ENCODE peak calls at places on chromosomes 2 and 18, in eight cellular contexts. Z is CD4-positive, alpha-beta memory T cell; G is CD8-positive, alpha-beta T cell; P is astrocyte of the spinal cord; O is fibroblast of mammary gland; T is GM12878; E is effector memory CD4-positive, alpha-beta T cell; K is tibial artery. B is an unnamed sample.

GRCh38 chr2:155485141-155485842 is 786.8 kb downstream of the KCNJ3 start:
- DNase-seq in Z (no peak), G (no peak), P (no peak), O (no peak), T (no peak), E (no peak), K (no peak), B (no peak)

GRCh38 chr18:37861981-37862380 is 296.4 kb upstream of the CELF4 start:
- DNase-seq in Z (no peak), G (no peak), P (no peak), O (no peak), T (no peak), E (no peak), K (no peak), B (no peak)

GRCh38 chr2:119174216-119174992 is 15.9 kb upstream of the C1QL2 start:
- DNase-seq in Z (peak; percentile 23), G (peak; percentile 54), P (no peak), O (peak; percentile 39), T (no peak), E (peak; percentile 18), K (no peak), B (peak; percentile 39)

GRCh38 chr18:63025251-63025710 is 294.3 kb downstream of the BCL2 start:
- DNase-seq in Z (no peak), G (no peak), P (no peak), O (peak; percentile 10), T (no peak), E (no peak), K (no peak), B (peak; percentile 7)

GRCh38 chr2:86788172-86788571 is 2.5 kb downstream of the CD8A start:
- DNase-seq in Z (no peak), G (peak; percentile 35), P (no peak), O (no peak), T (no peak), E (no peak), K (no peak), B (no peak)

GRCh38 chr2:221245045-221245444 is 327.1 kb downstream of the EPHA4 start:
- DNase-seq in Z (no peak), G (no peak), P (no peak), O (no peak), T (no peak), E (no peak), K (no peak), B (no peak)

GRCh38 chr2:240368746-240369724 is 66.4 kb upstream of the GPC1 start:
- DNase-seq in Z (no peak), G (no peak), P (no peak), O (no peak), T (no peak), E (no peak), K (no peak), B (no peak)

GRCh38 chr18:30177056-30177455 is 865.5 kb downstream of the DSC3 start:
- DNase-seq in Z (no peak), G (no peak), P (peak; percentile 58), O (no peak), T (no peak), E (no peak), K (no peak), B (no peak)

GRCh38 chr2:96924775-96925747 is 55.2 kb upstream of the SEMA4C start:
- DNase-seq in Z (peak; percentile 23), G (peak; percentile 44), P (no peak), O (no peak), T (no peak), E (no peak), K (no peak), B (no peak)

GRCh38 chr18:28522250-28522649 is 345.3 kb upstream of the CDH2 start:
- DNase-seq in Z (no peak), G (no peak), P (no peak), O (no peak), T (no peak), E (no peak), K (no peak), B (no peak)

DNA sequence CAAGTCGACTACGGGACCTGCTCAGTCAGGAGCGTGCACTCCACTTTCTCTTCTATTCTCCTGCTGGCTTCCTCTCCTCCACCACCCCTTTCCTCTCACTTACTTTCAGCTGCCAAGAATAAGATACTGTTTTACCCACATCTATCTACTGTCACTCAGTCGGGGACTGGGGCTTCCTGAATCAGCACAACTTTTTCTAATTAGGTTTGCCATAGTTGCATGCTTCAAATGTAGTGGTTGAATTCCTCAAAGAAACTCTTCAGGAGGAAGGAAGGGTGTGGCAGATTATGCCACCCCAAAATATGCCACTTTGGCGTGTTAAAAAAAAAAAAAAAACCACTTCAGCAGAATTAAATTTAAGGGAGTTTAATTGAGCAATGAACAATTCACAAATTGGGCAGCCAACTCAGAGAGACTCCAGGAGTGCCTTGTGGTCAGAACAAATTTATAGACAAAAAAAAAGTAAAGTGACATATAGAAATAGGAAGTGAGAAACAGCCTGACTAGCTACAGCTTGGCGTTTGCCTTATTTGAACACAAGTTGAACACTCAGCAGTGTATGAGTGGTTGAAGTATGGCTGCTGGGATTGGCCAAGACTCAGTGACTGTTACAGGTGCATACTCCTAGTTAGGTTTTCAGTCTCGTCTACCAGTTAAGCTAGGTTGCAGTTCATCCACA is 32.5 kb upstream of the RMDN2 start:
- DNase-seq in Z (peak; percentile 40), G (no peak), P (no peak), O (no peak), T (peak; percentile 69), E (no peak), K (no peak), B (peak; percentile 67)
- H3K4me3 ChIP-seq in Z (no peak overlapping the region), G (no peak overlapping the region), P (no peak overlapping the region), O (no peak overlapping the region), T (peak overlapping the region; percentile 22), E (no peak overlapping the region), K (no peak overlapping the region), B (no peak overlapping the region)

GRCh38 chr18:77063256-77063655 is 69.3 kb downstream of the MBP start:
- DNase-seq in Z (peak; percentile 77), G (peak; percentile 70), P (peak; percentile 81), O (peak; percentile 74), T (peak; percentile 69), E (peak; percentile 71), K (no peak), B (peak; percentile 92)
- H3K4me3 ChIP-seq in Z (peak overlapping the region; percentile 24), G (no peak overlapping the region), P (no peak overlapping the region), O (no peak overlapping the region), T (peak overlapping the region; percentile 26), E (peak overlapping the region; percentile 7), K (no peak overlapping the region), B (peak overlapping the region; percentile 4)

GRCh38 chr2:121177905-121178304 is 107.1 kb downstream of the TFCP2L1 start:
- DNase-seq in Z (no peak), G (no peak), P (no peak), O (no peak), T (no peak), E (no peak), K (no peak), B (peak; percentile 51)
- H3K4me3 ChIP-seq in Z (no peak overlapping the region), G (no peak overlapping the region), P (no peak overlapping the region), O (no peak overlapping the region), T (no peak overlapping the region), E (no peak overlapping the region), K (no peak overlapping the region), B (no peak overlapping the region)

GRCh38 chr2:134142341-134142738 is 111.5 kb upstream of the MGAT5 start:
- DNase-seq in Z (no peak), G (no peak), P (no peak), O (peak; percentile 28), T (no peak), E (no peak), K (no peak), B (no peak)
- H3K4me3 ChIP-seq in Z (no peak overlapping the region), G (no peak overlapping the region), P (no peak overlapping the region), O (no peak overlapping the region), T (no peak overlapping the region), E (no peak overlapping the region), K (no peak overlapping the region), B (no peak overlapping the region)